ENCODE peak calls at places on chromosomes 1 and 21, in seven cellular contexts. B is upper lobe of right lung, L is dorsolateral prefrontal cortex, A is IMR-90, K is psoas muscle, G is heart left ventricle, E is body of pancreas. S is an unnamed sample.
A peak's percentile ranks its signal among the peaks of the same experiment; 100 is the strongest.

GRCh38 chr1:24096737-24097103 is 15.2 kb downstream of the MYOM3 start:
- DNase-seq in B (no peak), L (no peak), A (no peak), K (no peak), G (no peak), E (no peak), S (no peak)

GRCh38 chr21:38126677-38127271 is 130.0 kb upstream of the KCNJ15 start:
- DNase-seq in B (peak; percentile 76), L (peak; percentile 37), A (peak; percentile 33), K (peak; percentile 48), G (peak; percentile 35), E (peak; percentile 65), S (peak; percentile 78)

GRCh38 chr1:115678141-115678540 is 36.4 kb downstream of the VANGL1 start:
- DNase-seq in B (no peak), L (no peak), A (no peak), K (no peak), G (no peak), E (no peak), S (no peak)

GRCh38 chr1:26826261-26827201 is at the start of gene ZDHHC18:
- DNase-seq in B (peak; percentile 90), L (peak; percentile 62), A (peak; percentile 33), K (peak; percentile 79), G (peak; percentile 70), E (peak; percentile 70), S (peak; percentile 85)

GRCh38 chr1:18948913-18949688 is 7.4 kb downstream of the IFFO2 start:
- DNase-seq in B (no peak), L (no peak), A (peak; percentile 71), K (peak; percentile 77), G (peak; percentile 65), E (peak; percentile 54), S (peak; percentile 35)

GRCh38 chr1:109197163-109198042 is 16.3 kb upstream of the SARS1 start:
- DNase-seq in B (no peak), L (no peak), A (peak; percentile 100), K (peak; percentile 41), G (peak; percentile 79), E (peak; percentile 28), S (peak; percentile 71)

GRCh38 chr1:84298336-84298687 is 3.2 kb upstream of the SAMD13 start:
- DNase-seq in B (peak; percentile 80), L (peak; percentile 63), A (peak; percentile 16), K (peak; percentile 67), G (peak; percentile 61), E (peak; percentile 55), S (peak; percentile 72)

GRCh38 chr1:10429868-10430215 is 391 bp upstream of the CENPS start:
- DNase-seq in B (no peak), L (no peak), A (peak; percentile 17), K (no peak), G (no peak), E (no peak), S (no peak)

GRCh38 chr1:156251527-156251926 is 3.7 kb upstream of the PAQR6 start:
- DNase-seq in B (no peak), L (no peak), A (no peak), K (no peak), G (peak; percentile 49), E (no peak), S (peak; percentile 58)
- H3K27ac ChIP-seq in B (no peak overlapping the region), L (peak overlapping the region; percentile 95), A (no peak overlapping the region), K (no peak overlapping the region), G (peak overlapping the region; percentile 52), E (no peak overlapping the region), S (peak overlapping the region; percentile 89)

GRCh38 chr1:61184035-61184713 is 101.8 kb downstream of the NFIA start:
- DNase-seq in B (peak; percentile 95), L (peak; percentile 89), A (peak; percentile 63), K (peak; percentile 93), G (peak; percentile 96), E (peak; percentile 95), S (peak; percentile 98)
- H3K27ac ChIP-seq in B (peak overlapping the region; percentile 85), L (peak overlapping the region; percentile 93), A (peak overlapping the region; percentile 77), K (peak overlapping the region; percentile 94), G (peak overlapping the region; percentile 79), E (peak overlapping the region; percentile 93), S (peak overlapping the region; percentile 57)

GRCh38 chr1:173206816-173207595 is at the start of gene TNFSF4:
- DNase-seq in B (no peak), L (no peak), A (peak; percentile 43), K (no peak), G (no peak), E (no peak), S (no peak)

GRCh38 chr1:173208146-173208545 is 1.0 kb upstream of the TNFSF4 start:
- DNase-seq in B (no peak), L (no peak), A (peak; percentile 40), K (no peak), G (no peak), E (no peak), S (peak; percentile 20)

GRCh38 chr1:173202430-173203145 is 4.5 kb downstream of the TNFSF4 start:
- DNase-seq in B (no peak), L (no peak), A (peak; percentile 95), K (no peak), G (no peak), E (peak; percentile 22), S (peak; percentile 55)

GRCh38 chr1:173204693-173205092 is 2.4 kb downstream of the TNFSF4 start:
- DNase-seq in B (no peak), L (no peak), A (no peak), K (no peak), G (no peak), E (no peak), S (peak; percentile 5)

DNA sequence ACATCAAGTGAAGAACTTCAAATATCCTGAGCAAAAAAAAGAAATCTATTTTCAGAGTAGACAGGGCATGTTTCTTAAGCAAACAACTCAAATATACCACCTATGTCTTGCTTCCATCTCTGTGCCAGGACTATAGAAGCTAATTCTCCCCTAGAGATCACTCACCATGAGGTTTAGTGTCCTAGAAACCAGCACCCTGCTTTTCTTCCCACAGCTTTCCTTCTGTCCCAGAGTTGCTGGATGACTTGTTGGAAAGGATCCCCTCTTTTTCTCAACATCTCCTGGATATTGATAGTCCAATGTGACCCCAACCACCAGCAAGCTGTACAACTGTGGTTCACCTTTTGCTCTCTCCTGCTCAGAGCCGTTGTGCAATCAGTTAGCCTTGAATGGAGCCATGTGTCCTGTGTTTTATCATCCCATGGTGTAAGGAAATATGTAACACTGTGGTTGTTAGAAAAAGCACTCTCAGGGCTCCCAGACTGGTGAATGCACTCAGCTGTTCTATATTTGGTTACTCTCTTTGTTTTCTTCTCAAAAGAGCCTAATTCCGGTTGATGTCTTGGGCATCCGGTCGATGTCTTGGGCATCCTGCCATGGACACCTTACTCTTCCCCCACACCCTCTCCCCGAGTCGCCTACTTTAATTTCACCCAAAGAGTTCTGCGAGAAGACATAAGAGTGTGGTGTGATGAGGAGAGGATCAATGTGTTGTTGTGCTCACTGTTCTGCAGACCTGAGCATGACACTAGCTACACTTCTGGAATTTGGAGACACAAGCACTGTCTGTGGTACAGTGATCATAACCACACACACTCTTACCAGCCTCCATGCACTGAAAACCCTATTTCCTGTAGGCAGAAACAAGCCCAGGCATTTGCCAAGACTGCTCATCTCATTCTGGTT is 1.7 kb downstream of the TNFSF4 start:
- DNase-seq in B (no peak), L (no peak), A (peak; percentile 78), K (no peak), G (no peak), E (no peak), S (peak; percentile 90)
- H3K27ac ChIP-seq in B (no peak overlapping the region), L (no peak overlapping the region), A (peak overlapping the region; percentile 36), K (no peak overlapping the region), G (no peak overlapping the region), E (no peak overlapping the region), S (peak overlapping the region; percentile 9)

GRCh38 chr1:43296207-43296606 is 4.6 kb upstream of the TIE1 start:
- DNase-seq in B (no peak), L (no peak), A (no peak), K (no peak), G (no peak), E (no peak), S (no peak)
- H3K27ac ChIP-seq in B (no peak overlapping the region), L (peak overlapping the region; percentile 83), A (no peak overlapping the region), K (no peak overlapping the region), G (peak overlapping the region; percentile 63), E (peak overlapping the region; percentile 84), S (peak overlapping the region; percentile 62)

DNA sequence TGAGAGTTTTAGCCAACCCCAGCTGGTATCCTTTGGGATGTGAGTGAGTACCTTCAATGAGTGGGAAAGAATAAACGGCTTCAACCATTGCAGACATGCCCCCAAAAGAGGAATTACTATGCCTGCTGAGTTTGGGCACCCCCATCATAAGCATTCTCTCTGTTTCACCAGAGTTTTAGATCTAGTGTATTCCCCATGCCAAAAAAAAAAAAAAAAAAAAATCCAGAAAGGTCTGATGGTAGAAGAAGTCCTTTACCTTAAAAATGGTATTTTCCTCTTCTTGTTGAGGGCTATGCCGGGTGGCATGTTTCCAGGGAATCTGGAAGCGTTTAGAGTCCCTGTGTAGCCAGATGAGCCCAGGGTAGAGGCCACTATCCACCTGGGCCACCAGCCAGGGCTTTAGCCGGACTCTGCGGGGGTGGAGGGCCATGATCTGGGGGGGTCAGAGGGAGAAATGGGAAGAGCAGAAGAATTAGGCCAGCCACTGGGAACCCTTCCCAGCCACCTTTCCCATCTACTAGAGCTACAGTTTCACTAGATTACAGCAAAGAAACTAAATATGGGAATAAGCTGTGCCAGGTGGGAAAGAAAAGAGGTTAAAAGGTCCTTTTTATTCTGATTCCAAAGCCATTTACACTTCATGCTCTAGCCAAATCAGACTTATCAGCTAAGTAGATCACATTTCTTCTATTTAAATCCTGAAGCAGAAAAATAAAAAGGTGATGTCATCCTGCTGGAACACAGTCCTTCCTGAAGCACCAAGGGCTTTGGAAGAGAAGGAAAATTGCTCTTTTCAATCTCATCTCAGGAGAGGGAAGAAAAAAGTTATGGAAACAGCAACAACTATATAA is 4.7 kb downstream of the IRF6 start:
- DNase-seq in B (no peak), L (no peak), A (peak; percentile 42), K (peak; percentile 58), G (peak; percentile 51), E (no peak), S (no peak)
- H3K27ac ChIP-seq in B (no peak overlapping the region), L (no peak overlapping the region), A (no peak overlapping the region), K (no peak overlapping the region), G (peak overlapping the region; percentile 78), E (peak overlapping the region; percentile 80), S (no peak overlapping the region)

GRCh38 chr1:99546432-99547416 is 99.2 kb upstream of the PALMD start:
- DNase-seq in B (no peak), L (no peak), A (peak; percentile 61), K (no peak), G (no peak), E (no peak), S (no peak)
- H3K27ac ChIP-seq in B (no peak overlapping the region), L (no peak overlapping the region), A (no peak overlapping the region), K (peak overlapping the region; percentile 62), G (no peak overlapping the region), E (no peak overlapping the region), S (no peak overlapping the region)